ENCODE peak calls at places on chromosomes 4 and X, in eight cellular contexts. C is endothelial cell of umbilical vein; M is D341Med; L is nephron progenitor cell; A is CD4-positive, CD25-positive, alpha-beta regulatory T cell; H is aorta; B is Calu3; O is activated CD4-positive, alpha-beta T cell treated with anti-CD3 and anti-CD28 coated beads, Interleukin-2, amount 50 U/mL, for 1 hour. I is an unnamed sample.

GRCh38 chrX:118536687-118537461 is 41.3 kb downstream of the DOCK11 start:
- DNase-seq in C (peak), M (no peak), L (peak), A (peak), H (no peak), B (peak), O (peak), I (peak)

GRCh38 chr4:30495261-30496050 is 224.7 kb upstream of the PCDH7 start:
- DNase-seq in C (no peak), M (peak), L (no peak), A (no peak), H (no peak), B (no peak), O (no peak), I (no peak)

GRCh38 chr4:87884976-87885574 is 52.3 kb downstream of the MEPE start:
- DNase-seq in C (no peak), M (no peak), L (no peak), A (no peak), H (no peak), B (no peak), O (no peak), I (no peak)

GRCh38 chr4:82687531-82687930 is 111.1 kb downstream of the SCD5 start:
- DNase-seq in C (no peak), M (no peak), L (no peak), A (no peak), H (no peak), B (no peak), O (no peak), I (no peak)

GRCh38 chrX:43655151-43655676 is 885 bp upstream of the MAOA start:
- DNase-seq in C (peak), M (peak), L (peak), A (peak), H (peak), B (peak), O (peak), I (peak)

GRCh38 chr4:161148051-161148450 is 1015.7 kb downstream of the FSTL5 start:
- DNase-seq in C (no peak), M (no peak), L (no peak), A (no peak), H (no peak), B (no peak), O (no peak), I (no peak)

GRCh38 chrX:17802756-17803155 is 58.3 kb downstream of the RAI2 start:
- DNase-seq in C (no peak), M (no peak), L (no peak), A (no peak), H (no peak), B (no peak), O (no peak), I (no peak)

GRCh38 chr4:87941537-87942392 is 33.7 kb upstream of the SPP1 start:
- DNase-seq in C (no peak), M (no peak), L (no peak), A (no peak), H (no peak), B (no peak), O (no peak), I (no peak)

GRCh38 chr4:179145746-179146530 is 1703.7 kb upstream of the AGA start:
- DNase-seq in C (no peak), M (no peak), L (no peak), A (no peak), H (no peak), B (no peak), O (no peak), I (no peak)

GRCh38 chr4:46945062-46945461 is 36.0 kb upstream of the COX7B2 start:
- DNase-seq in C (no peak), M (no peak), L (no peak), A (no peak), H (no peak), B (no peak), O (no peak), I (no peak)

GRCh38 chr4:73453701-73454005 is 17.6 kb downstream of the AFP start:
- DNase-seq in C (no peak), M (no peak), L (no peak), A (no peak), H (no peak), B (no peak), O (no peak), I (no peak)

GRCh38 chrX:49155243-49155899 is 7.2 kb upstream of the MAGIX start:
- DNase-seq in C (peak), M (peak), L (peak), A (no peak), H (peak), B (peak), O (no peak), I (peak)

GRCh38 chrX:116204947-116205346 is 34.4 kb downstream of the AGTR2 start:
- DNase-seq in C (peak), M (no peak), L (peak), A (no peak), H (no peak), B (peak), O (no peak), I (no peak)